ENCODE peak calls at places on chromosomes 5 and 9, in eight cellular contexts. A is GM23338; I is tibial artery; D is hepatocyte; U is GM06990; Z is CD8-positive, alpha-beta T cell; B is cardiac fibroblast; V is neural crest cell. K is an unnamed sample.

GRCh38 chr9:108687360-108687981 is 168.3 kb downstream of the ACTL7B start:
- DNase-seq in A (peak), I (no peak), D (peak), U (no peak), Z (no peak), B (peak), V (no peak), K (no peak)

GRCh38 chr5:83029912-83030311 is 47.3 kb downstream of the TMEM167A start:
- DNase-seq in A (no peak), I (no peak), D (no peak), U (no peak), Z (no peak), B (peak), V (no peak), K (no peak)

GRCh38 chr5:142961435-142962171 is 191.4 kb downstream of the ARHGAP26 start:
- DNase-seq in A (no peak), I (no peak), D (no peak), U (no peak), Z (no peak), B (no peak), V (no peak), K (no peak)

GRCh38 chr5:81994679-81995078 is 22.9 kb downstream of the ATG10 start:
- DNase-seq in A (no peak), I (no peak), D (no peak), U (no peak), Z (no peak), B (peak), V (no peak), K (no peak)

GRCh38 chr9:16333697-16334096 is 536.8 kb downstream of the BNC2 start:
- DNase-seq in A (no peak), I (no peak), D (no peak), U (no peak), Z (no peak), B (no peak), V (no peak), K (no peak)

GRCh38 chr5:124644138-124644537 is 102.3 kb downstream of the ZNF608 start:
- DNase-seq in A (no peak), I (no peak), D (no peak), U (no peak), Z (no peak), B (peak), V (no peak), K (no peak)

GRCh38 chr9:21616082-21616778 is 134.1 kb upstream of the IFNE start:
- DNase-seq in A (no peak), I (no peak), D (peak), U (no peak), Z (no peak), B (peak), V (no peak), K (no peak)

GRCh38 chr5:58582004-58582403 is 871 bp upstream of the RAB3C start:
- DNase-seq in A (peak), I (no peak), D (peak), U (no peak), Z (no peak), B (no peak), V (peak), K (no peak)

GRCh38 chr5:143782588-143783386 is 29.2 kb upstream of the HMHB1 start:
- DNase-seq in A (peak), I (no peak), D (no peak), U (no peak), Z (no peak), B (no peak), V (no peak), K (no peak)

GRCh38 chr5:80463269-80463668 is 24.6 kb upstream of the FAM151B start:
- DNase-seq in A (no peak), I (no peak), D (no peak), U (no peak), Z (no peak), B (no peak), V (no peak), K (no peak)

GRCh38 chr9:36988848-36989247 is 45.2 kb downstream of the PAX5 start:
- DNase-seq in A (no peak), I (no peak), D (no peak), U (no peak), Z (no peak), B (no peak), V (no peak), K (no peak)

GRCh38 chr9:34540826-34541225 is 18.0 kb upstream of the ENHO start:
- DNase-seq in A (no peak), I (no peak), D (peak), U (no peak), Z (no peak), B (peak), V (no peak), K (no peak)

GRCh38 chr9:37747271-37747753 is 6.3 kb upstream of the TRMT10B start:
- DNase-seq in A (peak), I (no peak), D (peak), U (no peak), Z (peak), B (peak), V (peak), K (peak)

GRCh38 chr9:341634-342421 is 127.2 kb downstream of the DOCK8 start:
- DNase-seq in A (no peak), I (no peak), D (no peak), U (no peak), Z (no peak), B (no peak), V (no peak), K (no peak)

GRCh38 chr9:116494815-116495634 is 192.1 kb upstream of the TRIM32 start:
- DNase-seq in A (peak), I (no peak), D (peak), U (no peak), Z (peak), B (peak), V (no peak), K (no peak)

GRCh38 chr9:133368249-133368881 is 7.5 kb downstream of the SURF4 start:
- DNase-seq in A (no peak), I (no peak), D (peak), U (no peak), Z (no peak), B (peak), V (no peak), K (no peak)

GRCh38 chr5:7755958-7756357 is 95.0 kb downstream of the CFAP90 start:
- DNase-seq in A (no peak), I (no peak), D (no peak), U (no peak), Z (no peak), B (no peak), V (no peak), K (no peak)

GRCh38 chr9:134619456-134619982 is 22.1 kb upstream of the COL5A1 start:
- DNase-seq in A (no peak), I (peak), D (no peak), U (no peak), Z (no peak), B (no peak), V (no peak), K (no peak)

GRCh38 chr5:151004499-151004898 is 15.9 kb upstream of the GPX3 start:
- DNase-seq in A (no peak), I (no peak), D (no peak), U (no peak), Z (no peak), B (no peak), V (no peak), K (no peak)
- TF ChIP-seq CTCF in A (no peak), I (no peak), D (no peak), U (no peak), Z (no peak), B (no peak), V (no peak), K (no peak)

GRCh38 chr5:139862803-139863202 is 67.2 kb downstream of the PSD2 start:
- DNase-seq in A (peak), I (no peak), D (no peak), U (no peak), Z (no peak), B (no peak), V (no peak), K (no peak)
- TF ChIP-seq CTCF in A (peak), I (no peak), D (no peak), U (peak), Z (no peak), B (no peak), V (no peak), K (peak)

GRCh38 chr9:101635473-101635872 is 40.7 kb upstream of the PPP3R2 start:
- DNase-seq in A (peak), I (no peak), D (no peak), U (no peak), Z (no peak), B (no peak), V (no peak), K (no peak)
- TF ChIP-seq CTCF in A (peak), I (no peak), D (no peak), U (no peak), Z (no peak), B (no peak), V (no peak), K (no peak)

DNA sequence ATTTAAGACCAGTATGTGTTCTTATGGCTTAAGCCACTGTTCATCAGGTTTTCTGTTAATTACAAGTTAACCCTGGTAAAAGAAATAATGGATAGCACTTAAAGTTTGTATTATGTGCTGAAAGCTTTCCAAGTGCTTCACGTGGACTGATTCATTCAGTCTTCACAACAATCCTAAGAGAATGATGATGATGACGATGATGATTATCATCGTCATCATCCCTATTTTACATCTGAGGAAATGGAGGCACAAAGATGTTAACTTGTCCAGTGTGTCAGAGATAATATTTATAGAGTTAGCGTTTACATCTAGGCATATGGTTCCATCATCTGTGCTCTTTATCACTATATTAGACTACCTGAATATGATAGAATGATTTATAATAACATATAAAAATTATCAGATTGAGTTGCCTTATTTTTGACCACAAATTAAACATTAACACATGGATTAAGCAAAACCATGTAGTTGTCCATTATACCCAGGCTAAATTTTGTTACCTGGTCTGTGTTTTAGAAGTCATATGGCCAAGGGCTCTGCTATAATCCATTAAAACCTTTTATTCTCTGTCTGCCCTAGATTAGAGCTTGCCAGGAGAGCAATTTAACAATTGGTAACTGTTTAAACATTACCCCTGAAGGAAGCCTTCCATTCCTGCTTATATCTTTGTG is 102.3 kb upstream of the MAP3K1 start:
- DNase-seq in A (no peak), I (no peak), D (no peak), U (no peak), Z (no peak), B (no peak), V (no peak), K (no peak)
- TF ChIP-seq CTCF in A (no peak), I (no peak), D (no peak), U (no peak), Z (no peak), B (no peak), V (no peak), K (no peak)

DNA sequence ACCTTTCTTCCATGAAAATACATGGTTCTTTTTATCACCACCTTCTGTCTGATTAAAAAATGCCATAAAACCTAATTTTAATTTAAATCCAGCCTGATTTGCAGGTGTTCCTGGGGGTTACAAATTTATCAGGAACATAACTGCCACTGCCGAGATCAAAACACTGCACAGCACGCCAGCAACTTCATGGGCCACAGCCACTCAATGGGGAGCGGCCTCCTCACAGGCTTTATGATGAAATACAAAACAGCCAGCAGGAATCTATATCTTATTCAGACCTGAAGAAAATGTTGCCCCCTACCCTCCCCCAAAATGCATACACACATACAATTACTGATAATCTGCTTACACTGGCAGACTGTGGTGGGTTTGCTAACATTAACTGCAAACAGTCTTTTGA is 151.7 kb upstream of the POU5F2 start:
- DNase-seq in A (no peak), I (no peak), D (no peak), U (no peak), Z (no peak), B (no peak), V (no peak), K (no peak)
- TF ChIP-seq CTCF in A (no peak), I (no peak), D (no peak), U (no peak), Z (no peak), B (no peak), V (no peak), K (no peak)